ENCODE peak calls at places on chromosomes 2 and 18, in nine cellular contexts. Z, W, M, G, D, J, S, Y and U are unnamed samples.
A peak's percentile ranks its signal among the peaks of the same experiment; 100 is the strongest.

GRCh38 chr2:159034728-159035127 is 66.3 kb downstream of the TANC1 start:
- DNase-seq in D (no peak), S (no peak), G (no peak), J (no peak), Y (no peak), M (no peak), W (no peak), Z (no peak), U (no peak)

GRCh38 chr2:102002229-102002628 is 10.5 kb downstream of the IL1R2 start:
- DNase-seq in W (no peak), M (no peak), J (no peak), D (no peak), S (no peak), Y (no peak), G (no peak), Z (no peak), U (no peak)

GRCh38 chr2:60271096-60271495 is 282.4 kb downstream of the BCL11A start:
- DNase-seq in S (no peak), G (no peak), M (no peak), Z (no peak), D (no peak), Y (no peak), J (no peak), W (no peak), U (no peak)

GRCh38 chr2:10448646-10449480 is 736 bp upstream of the ODC1 start:
- DNase-seq in S (peak; percentile 93), G (peak; percentile 87), W (peak; percentile 98), D (peak; percentile 76), Y (peak; percentile 91), Z (peak; percentile 28), M (peak; percentile 87), J (peak; percentile 77), U (no peak)

GRCh38 chr2:55441280-55441892 is 21.7 kb upstream of the CCDC88A start:
- DNase-seq in Y (no peak), J (no peak), D (no peak), G (no peak), Z (no peak), W (no peak), S (no peak), M (no peak), U (no peak)

GRCh38 chr2:64743739-64744330 is 90.1 kb upstream of the SERTAD2 start:
- DNase-seq in M (no peak), G (no peak), W (no peak), J (no peak), Z (no peak), D (no peak), S (no peak), Y (no peak), U (no peak)

GRCh38 chr2:74514368-74515270 is at the start of gene TLX2:
- DNase-seq in W (peak; percentile 78), Z (no peak), M (no peak), Y (no peak), D (no peak), G (no peak), S (no peak), J (no peak), U (peak; percentile 87)

GRCh38 chr2:28639836-28640235 is 111.8 kb upstream of the PPP1CB start:
- DNase-seq in J (no peak), G (no peak), W (no peak), Z (no peak), S (no peak), Y (no peak), D (no peak), M (peak; percentile 62), U (no peak)

GRCh38 chr18:35973650-35974049 is 1.2 kb downstream of the RMP24 start:
- DNase-seq in S (no peak), D (no peak), G (no peak), J (no peak), W (no peak), M (no peak), Y (no peak), Z (no peak), U (no peak)

GRCh38 chr2:3536682-3537632 is 17.6 kb upstream of the ADI1 start:
- DNase-seq in S (peak; percentile 79), Y (no peak), J (peak; percentile 26), Z (no peak), M (peak; percentile 65), G (peak; percentile 56), D (peak; percentile 46), W (peak; percentile 85), U (peak; percentile 89)

GRCh38 chr2:158501301-158501700 is 44.5 kb downstream of the PKP4 start:
- DNase-seq in S (no peak), Y (no peak), J (no peak), W (no peak), M (no peak), G (no peak), Z (no peak), D (no peak), U (no peak)

GRCh38 chr2:33241581-33241980 is 234.9 kb upstream of the RASGRP3 start:
- DNase-seq in M (no peak), G (no peak), S (no peak), W (no peak), D (peak; percentile 97), Y (no peak), Z (no peak), J (no peak), U (no peak)

GRCh38 chr2:150011336-150011735 is 423.8 kb upstream of the MMADHC start:
- DNase-seq in Z (no peak), J (no peak), D (peak; percentile 25), W (no peak), Y (no peak), S (no peak), G (peak; percentile 58), M (no peak), U (no peak)

GRCh38 chr2:190407662-190408537 is at the start of gene MFSD6:
- DNase-seq in Z (no peak), S (no peak), Y (peak; percentile 66), M (peak; percentile 28), J (no peak), D (no peak), G (no peak), W (peak; percentile 93), U (peak; percentile 85)

GRCh38 chr2:155485141-155485842 is 786.8 kb downstream of the KCNJ3 start:
- DNase-seq in G (no peak), Y (no peak), D (no peak), J (no peak), M (no peak), W (no peak), Z (no peak), S (no peak), U (no peak)

GRCh38 chr2:39413063-39413722 is 23.9 kb downstream of the MAP4K3 start:
- DNase-seq in D (no peak), M (no peak), J (no peak), W (no peak), Y (no peak), S (no peak), Z (no peak), G (no peak), U (no peak)

GRCh38 chr18:25898965-25899364 is 191.4 kb downstream of the SS18 start:
- DNase-seq in D (no peak), Y (no peak), G (no peak), S (no peak), W (no peak), J (no peak), M (no peak), Z (no peak), U (no peak)

GRCh38 chr18:12426924-12427323 is 19.2 kb downstream of the PRELID3A start:
- DNase-seq in J (no peak), Y (no peak), G (no peak), M (no peak), S (no peak), D (no peak), Z (no peak), W (no peak), U (no peak)

GRCh38 chr2:10356459-10356851 is 53.8 kb downstream of the HPCAL1 start:
- DNase-seq in G (no peak), S (no peak), W (no peak), M (no peak), Y (no peak), J (no peak), Z (no peak), D (no peak), U (no peak)

GRCh38 chr2:107989445-107989844 is 3.1 kb downstream of the SLC5A7 start:
- DNase-seq in D (no peak), G (no peak), M (no peak), Y (no peak), S (no peak), J (no peak), Z (no peak), W (no peak), U (peak; percentile 14)

GRCh38 chr2:107986278-107987217 is at the start of gene SLC5A7:
- DNase-seq in Z (no peak), Y (no peak), S (no peak), M (no peak), D (no peak), W (no peak), J (no peak), G (no peak), U (peak; percentile 65)

GRCh38 chr2:107988108-107988507 is 1.8 kb downstream of the SLC5A7 start:
- DNase-seq in Y (no peak), S (no peak), Z (no peak), D (no peak), G (no peak), M (no peak), J (no peak), W (no peak), U (no peak)

DNA sequence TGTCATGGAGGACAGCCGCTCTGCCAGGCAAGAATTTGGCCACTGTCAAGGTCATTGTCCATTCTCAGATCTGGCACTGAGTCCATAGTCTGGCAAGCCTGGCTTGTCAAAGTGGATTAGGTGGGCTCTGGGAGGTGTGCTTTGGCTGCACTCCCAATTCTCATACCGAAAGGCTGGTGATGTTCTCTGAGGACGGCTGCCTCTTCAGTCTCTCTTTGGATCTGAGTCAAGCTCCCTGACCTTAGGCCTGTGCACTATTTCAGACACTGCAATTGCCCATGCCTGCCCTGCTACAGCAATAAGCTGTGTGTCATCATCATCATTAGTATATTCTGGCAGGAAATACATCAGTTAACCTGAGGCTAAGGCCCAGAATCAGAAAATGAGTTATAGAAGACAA is 1.7 kb upstream of the SLC5A7 start:
- DNase-seq in J (no peak), Z (no peak), G (no peak), S (no peak), M (no peak), W (no peak), D (no peak), Y (no peak), U (no peak)
- H3K27me3 ChIP-seq in J (no peaks in the 10 kb centered on the region), Z (no peaks in the 10 kb centered on the region), G (no peaks in the 10 kb centered on the region), S (no peaks in the 10 kb centered on the region), M (peaks cover 14% of the 10 kb centered on the region), W (peaks cover 22% of the 10 kb centered on the region), D (peaks cover 8% of the 10 kb centered on the region), Y (no peaks in the 10 kb centered on the region), U (peaks cover 28% of the 10 kb centered on the region)

GRCh38 chr2:8692783-8693768 is 11.2 kb downstream of the ID2 start:
- DNase-seq in Z (no peak), M (no peak), J (no peak), G (no peak), W (no peak), S (no peak), D (no peak), Y (no peak), U (peak; percentile 88)
- H3K4me3 ChIP-seq in Z (no peak overlapping the region), M (no peak overlapping the region), J (no peak overlapping the region), G (no peak overlapping the region), W (no peak overlapping the region), S (no peak overlapping the region), D (no peak overlapping the region), Y (no peak overlapping the region), U (peak overlapping the region; percentile 39)

GRCh38 chr2:73449404-73449803 is 63.8 kb downstream of the ALMS1 start:
- DNase-seq in Z (no peak), J (no peak), M (no peak), D (no peak), Y (no peak), W (no peak), G (no peak), S (no peak), U (no peak)
- H3K36me3 ChIP-seq in Z (peaks cover 6% of the 10 kb centered on the region), J (no peaks in the 10 kb centered on the region), M (no peaks in the 10 kb centered on the region), D (peaks cover 19% of the 10 kb centered on the region), Y (no peaks in the 10 kb centered on the region), W (peaks cover 23% of the 10 kb centered on the region), G (peaks cover 17% of the 10 kb centered on the region), S (peaks cover 66% of the 10 kb centered on the region), U (peaks cover 17% of the 10 kb centered on the region)

GRCh38 chr2:19364014-19364413 is 5.6 kb upstream of the OSR1 start:
- DNase-seq in D (no peak), Y (no peak), S (no peak), W (peak; percentile 54), Z (no peak), M (no peak), J (no peak), G (no peak), U (no peak)
- H3K27me3 ChIP-seq in D (peaks cover 66% of the 10 kb centered on the region), Y (no peaks in the 10 kb centered on the region), S (no peaks in the 10 kb centered on the region), W (peaks cover 44% of the 10 kb centered on the region), Z (peaks cover 2% of the 10 kb centered on the region), M (no peaks in the 10 kb centered on the region), J (peaks cover 9% of the 10 kb centered on the region), G (peaks cover 17% of the 10 kb centered on the region), U (peaks cover 75% of the 10 kb centered on the region)